ENCODE peak calls at places on chromosomes 3 and 15, in ten cellular contexts. One of them, this sample, is unnamed.

GRCh38 chr3:133994166-133994910 is 35.4 kb downstream of the SLCO2A1 start:
- DNase-seq in transverse colon: no peak
- DNase-seq in endothelial cell of umbilical vein: no peak
- DNase-seq in H1: no peak
- DNase-seq in HepG2: no peak
- DNase-seq in prostate gland: no peak
- DNase-seq in breast epithelium: no peak
- DNase-seq in stomach: no peak
- DNase-seq in HCT116: no peak
- DNase-seq in esophagus muscularis mucosa: no peak
- DNase-seq in this sample: peak

GRCh38 chr3:114827495-114827894 is 319.6 kb downstream of the ZBTB20 start:
- DNase-seq in breast epithelium: no peak
- DNase-seq in H1: peak
- DNase-seq in HCT116: peak
- DNase-seq in esophagus muscularis mucosa: no peak
- DNase-seq in endothelial cell of umbilical vein: peak
- DNase-seq in stomach: no peak
- DNase-seq in prostate gland: no peak
- DNase-seq in transverse colon: no peak
- DNase-seq in HepG2: peak
- DNase-seq in this sample: no peak

GRCh38 chr3:187914231-187914630 is 169.0 kb upstream of the BCL6 start:
- DNase-seq in transverse colon: no peak
- DNase-seq in endothelial cell of umbilical vein: no peak
- DNase-seq in breast epithelium: peak
- DNase-seq in H1: no peak
- DNase-seq in esophagus muscularis mucosa: no peak
- DNase-seq in prostate gland: peak
- DNase-seq in stomach: no peak
- DNase-seq in HepG2: peak
- DNase-seq in HCT116: no peak
- DNase-seq in this sample: peak

GRCh38 chr3:110314512-110315114 is 757.0 kb upstream of the NECTIN3 start:
- DNase-seq in stomach: peak
- DNase-seq in breast epithelium: no peak
- DNase-seq in prostate gland: peak
- DNase-seq in transverse colon: peak
- DNase-seq in HCT116: peak
- DNase-seq in H1: peak
- DNase-seq in esophagus muscularis mucosa: no peak
- DNase-seq in endothelial cell of umbilical vein: peak
- DNase-seq in HepG2: peak
- DNase-seq in this sample: no peak

GRCh38 chr3:101976473-101976872 is 127.2 kb downstream of the NFKBIZ start:
- DNase-seq in H1: no peak
- DNase-seq in breast epithelium: no peak
- DNase-seq in stomach: no peak
- DNase-seq in endothelial cell of umbilical vein: no peak
- DNase-seq in HepG2: no peak
- DNase-seq in HCT116: no peak
- DNase-seq in esophagus muscularis mucosa: no peak
- DNase-seq in transverse colon: no peak
- DNase-seq in prostate gland: no peak
- DNase-seq in this sample: no peak

GRCh38 chr3:196948442-196949365 is 6.4 kb upstream of the NCBP2 start:
- DNase-seq in H1: no peak
- DNase-seq in esophagus muscularis mucosa: no peak
- DNase-seq in stomach: no peak
- DNase-seq in endothelial cell of umbilical vein: no peak
- DNase-seq in breast epithelium: no peak
- DNase-seq in HCT116: no peak
- DNase-seq in transverse colon: no peak
- DNase-seq in prostate gland: no peak
- DNase-seq in HepG2: peak
- DNase-seq in this sample: no peak

GRCh38 chr3:56131976-56132590 is 336.2 kb downstream of the ERC2 start:
- DNase-seq in esophagus muscularis mucosa: no peak
- DNase-seq in endothelial cell of umbilical vein: peak
- DNase-seq in stomach: no peak
- DNase-seq in prostate gland: no peak
- DNase-seq in breast epithelium: no peak
- DNase-seq in HepG2: peak
- DNase-seq in H1: no peak
- DNase-seq in transverse colon: no peak
- DNase-seq in HCT116: peak
- DNase-seq in this sample: no peak

GRCh38 chr3:15438988-15439387 is 11.6 kb downstream of the EAF1 start:
- DNase-seq in prostate gland: no peak
- DNase-seq in HCT116: no peak
- DNase-seq in HepG2: no peak
- DNase-seq in transverse colon: no peak
- DNase-seq in breast epithelium: no peak
- DNase-seq in stomach: no peak
- DNase-seq in esophagus muscularis mucosa: no peak
- DNase-seq in endothelial cell of umbilical vein: no peak
- DNase-seq in H1: no peak
- DNase-seq in this sample: no peak

GRCh38 chr3:138381413-138381901 is 33.1 kb downstream of the MRAS start:
- DNase-seq in endothelial cell of umbilical vein: no peak
- DNase-seq in H1: no peak
- DNase-seq in HepG2: no peak
- DNase-seq in prostate gland: no peak
- DNase-seq in stomach: no peak
- DNase-seq in HCT116: no peak
- DNase-seq in transverse colon: no peak
- DNase-seq in breast epithelium: peak
- DNase-seq in esophagus muscularis mucosa: no peak
- DNase-seq in this sample: no peak

GRCh38 chr3:184674626-184675025 is 37.2 kb downstream of the MAGEF1 start:
- DNase-seq in transverse colon: no peak
- DNase-seq in HCT116: no peak
- DNase-seq in endothelial cell of umbilical vein: no peak
- DNase-seq in HepG2: no peak
- DNase-seq in esophagus muscularis mucosa: no peak
- DNase-seq in prostate gland: no peak
- DNase-seq in breast epithelium: no peak
- DNase-seq in stomach: no peak
- DNase-seq in H1: no peak
- DNase-seq in this sample: no peak
- TF ChIP-seq POLR2AphosphoS5 in transverse colon: no peak
- TF ChIP-seq POLR2AphosphoS5 in HCT116: no peak
- TF ChIP-seq POLR2AphosphoS5 in endothelial cell of umbilical vein: no peak
- TF ChIP-seq POLR2AphosphoS5 in HepG2: no peak
- TF ChIP-seq POLR2AphosphoS5 in esophagus muscularis mucosa: no peak
- TF ChIP-seq POLR2AphosphoS5 in prostate gland: no peak
- TF ChIP-seq POLR2AphosphoS5 in breast epithelium: no peak
- TF ChIP-seq POLR2AphosphoS5 in stomach: no peak
- TF ChIP-seq POLR2AphosphoS5 in H1: no peak
- TF ChIP-seq POLR2AphosphoS5 in this sample: no peak

DNA sequence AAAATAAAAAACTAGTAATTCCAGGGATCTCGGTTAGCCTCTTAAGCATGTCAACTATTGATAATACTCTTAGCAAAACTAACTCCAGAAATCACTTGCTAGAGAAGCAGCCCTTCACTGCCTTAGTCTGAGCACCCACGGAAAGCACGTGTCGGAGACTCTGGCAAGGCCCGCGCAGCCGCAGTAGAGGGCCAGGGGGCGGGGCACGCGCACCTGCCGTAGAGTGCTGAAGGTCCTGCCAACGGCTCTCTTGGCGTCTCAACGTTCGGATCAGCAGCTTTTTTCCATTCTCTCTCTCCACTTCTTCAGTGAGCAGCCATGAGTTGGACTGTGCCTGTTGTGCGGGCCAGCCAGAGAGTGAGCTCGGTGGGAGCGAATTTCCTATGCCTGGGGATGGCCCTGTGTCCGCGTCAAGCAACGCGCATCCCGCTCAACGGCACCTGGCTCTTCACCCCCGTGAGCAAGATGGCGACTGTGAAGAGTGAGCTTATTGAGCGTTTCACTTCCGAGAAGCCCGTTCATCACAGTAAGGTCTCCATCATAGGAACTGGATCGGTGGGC is at the start of gene LDHAL6B:
- DNase-seq in HepG2: no peak
- DNase-seq in prostate gland: no peak
- DNase-seq in transverse colon: no peak
- DNase-seq in breast epithelium: no peak
- DNase-seq in H1: no peak
- DNase-seq in esophagus muscularis mucosa: no peak
- DNase-seq in stomach: no peak
- DNase-seq in endothelial cell of umbilical vein: no peak
- DNase-seq in HCT116: no peak
- DNase-seq in this sample: no peak
- TF ChIP-seq POLR2A in HepG2: no peak
- TF ChIP-seq POLR2A in prostate gland: no peak
- TF ChIP-seq POLR2A in transverse colon: no peak
- TF ChIP-seq POLR2A in breast epithelium: no peak
- TF ChIP-seq POLR2A in H1: no peak
- TF ChIP-seq POLR2A in esophagus muscularis mucosa: no peak
- TF ChIP-seq POLR2A in stomach: no peak
- TF ChIP-seq POLR2A in endothelial cell of umbilical vein: no peak
- TF ChIP-seq POLR2A in HCT116: no peak
- TF ChIP-seq POLR2A in this sample: no peak

GRCh38 chr3:9703736-9704342 is at the start of gene CPNE9:
- DNase-seq in endothelial cell of umbilical vein: no peak
- DNase-seq in stomach: no peak
- DNase-seq in breast epithelium: no peak
- DNase-seq in prostate gland: no peak
- DNase-seq in transverse colon: no peak
- DNase-seq in HCT116: no peak
- DNase-seq in esophagus muscularis mucosa: no peak
- DNase-seq in HepG2: no peak
- DNase-seq in H1: no peak
- DNase-seq in this sample: no peak
- H3K4me3 ChIP-seq in endothelial cell of umbilical vein: no peak
- H3K4me3 ChIP-seq in stomach: peak
- H3K4me3 ChIP-seq in breast epithelium: peak
- H3K4me3 ChIP-seq in prostate gland: peak
- H3K4me3 ChIP-seq in transverse colon: peak
- H3K4me3 ChIP-seq in HCT116: peak
- H3K4me3 ChIP-seq in esophagus muscularis mucosa: peak
- H3K4me3 ChIP-seq in HepG2: peak
- H3K4me3 ChIP-seq in H1: peak
- H3K4me3 ChIP-seq in this sample: peak

GRCh38 chr3:195806211-195806915 is 5.4 kb downstream of the MUC4 start:
- DNase-seq in transverse colon: no peak
- DNase-seq in endothelial cell of umbilical vein: peak
- DNase-seq in breast epithelium: no peak
- DNase-seq in prostate gland: no peak
- DNase-seq in stomach: no peak
- DNase-seq in H1: peak
- DNase-seq in HCT116: no peak
- DNase-seq in HepG2: no peak
- DNase-seq in esophagus muscularis mucosa: no peak
- DNase-seq in this sample: peak
- TF ChIP-seq POLR2AphosphoS5 in transverse colon: no peak
- TF ChIP-seq POLR2AphosphoS5 in endothelial cell of umbilical vein: no peak
- TF ChIP-seq POLR2AphosphoS5 in breast epithelium: no peak
- TF ChIP-seq POLR2AphosphoS5 in prostate gland: no peak
- TF ChIP-seq POLR2AphosphoS5 in stomach: no peak
- TF ChIP-seq POLR2AphosphoS5 in H1: peak
- TF ChIP-seq POLR2AphosphoS5 in HCT116: no peak
- TF ChIP-seq POLR2AphosphoS5 in HepG2: no peak
- TF ChIP-seq POLR2AphosphoS5 in esophagus muscularis mucosa: no peak
- TF ChIP-seq POLR2AphosphoS5 in this sample: no peak

DNA sequence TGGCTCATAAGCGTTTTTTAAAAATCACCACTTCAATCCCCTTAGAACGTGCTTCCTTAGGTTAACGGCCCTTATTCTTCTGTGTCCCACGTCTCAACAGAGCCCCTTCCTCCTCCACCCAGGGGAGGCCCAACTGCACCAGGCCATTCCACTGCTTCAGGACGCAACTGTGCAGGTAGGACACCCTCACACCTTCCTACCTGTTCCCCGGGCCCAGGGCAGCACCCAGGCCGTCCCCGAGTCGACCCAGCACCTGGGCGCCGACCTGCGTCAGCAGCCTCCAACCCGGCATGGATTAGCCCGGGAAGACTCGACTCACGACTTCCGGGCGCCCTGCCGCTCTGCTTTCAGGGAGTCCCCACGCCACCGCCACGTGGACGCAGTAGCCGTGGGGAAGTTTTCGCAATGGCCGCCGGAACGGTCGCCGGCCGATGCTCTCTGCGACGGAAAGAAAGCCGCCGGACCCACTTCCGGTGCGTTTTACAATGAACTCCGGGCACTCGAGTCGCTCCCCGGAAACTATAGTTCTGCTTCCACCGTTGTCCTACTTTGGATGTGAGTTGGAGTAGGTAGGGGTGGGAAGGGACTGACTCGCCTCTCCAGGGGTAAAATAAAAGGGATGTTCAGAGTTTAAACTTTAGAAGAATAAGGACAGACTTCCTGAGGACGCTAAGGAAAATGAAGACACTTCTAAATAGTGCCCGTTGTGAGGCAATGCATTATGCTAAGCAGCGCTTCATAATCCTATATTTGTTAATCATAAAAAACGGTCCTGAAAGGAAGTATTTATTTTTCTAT is at the start of gene MRPL3:
- DNase-seq in prostate gland: peak
- DNase-seq in stomach: peak
- DNase-seq in breast epithelium: peak
- DNase-seq in esophagus muscularis mucosa: peak
- DNase-seq in transverse colon: peak
- DNase-seq in HCT116: peak
- DNase-seq in endothelial cell of umbilical vein: peak
- DNase-seq in H1: peak
- DNase-seq in HepG2: peak
- DNase-seq in this sample: peak
- TF ChIP-seq POLR2A in prostate gland: peak
- TF ChIP-seq POLR2A in stomach: no peak
- TF ChIP-seq POLR2A in breast epithelium: no peak
- TF ChIP-seq POLR2A in esophagus muscularis mucosa: peak
- TF ChIP-seq POLR2A in transverse colon: peak
- TF ChIP-seq POLR2A in HCT116: peak
- TF ChIP-seq POLR2A in endothelial cell of umbilical vein: peak
- TF ChIP-seq POLR2A in H1: peak
- TF ChIP-seq POLR2A in HepG2: peak
- TF ChIP-seq POLR2A in this sample: peak

DNA sequence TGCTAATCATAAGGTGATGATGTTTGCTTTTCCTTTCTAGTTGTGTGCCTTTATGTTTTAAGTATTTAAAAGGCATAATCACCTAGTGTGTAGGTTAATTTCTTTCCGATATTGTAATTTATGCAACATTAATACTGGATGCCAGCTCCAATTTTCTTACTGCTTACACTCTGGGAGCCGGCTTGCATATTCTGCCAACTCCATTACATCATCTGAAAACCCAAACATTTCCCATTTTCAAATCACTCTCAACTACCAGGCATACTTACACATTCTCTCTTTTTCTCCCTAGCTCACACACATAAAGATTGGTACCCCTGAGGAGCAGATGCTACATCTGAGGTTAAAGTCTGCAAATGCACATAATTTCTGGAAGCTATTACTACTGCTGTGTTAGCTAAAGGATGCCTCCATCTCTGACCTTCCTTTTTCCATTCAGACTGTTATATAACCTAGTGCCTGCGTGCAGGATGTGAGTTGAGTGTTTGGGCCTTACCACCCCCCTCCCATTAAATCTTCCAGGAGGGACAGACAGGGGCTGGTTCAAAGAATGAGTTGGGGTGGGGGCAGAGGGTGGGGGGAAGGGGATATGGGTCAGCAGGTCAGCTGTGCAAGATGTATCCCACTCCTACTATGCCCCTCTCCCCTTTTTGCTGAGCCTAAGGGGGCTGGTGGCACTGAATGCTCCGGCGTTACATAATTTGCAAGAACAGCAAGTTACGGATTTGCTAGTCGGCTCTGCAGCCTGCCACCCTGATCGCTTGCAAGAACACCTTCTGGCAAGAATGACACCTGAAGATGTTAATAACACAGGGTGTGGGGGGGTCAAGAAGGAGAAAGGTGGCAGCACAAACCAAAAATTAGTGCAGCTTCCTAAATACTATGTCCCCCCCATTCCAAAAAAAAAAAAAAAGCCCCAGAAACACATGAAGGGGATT is 2.5 kb downstream of the RORA start:
- DNase-seq in prostate gland: no peak
- DNase-seq in endothelial cell of umbilical vein: no peak
- DNase-seq in transverse colon: no peak
- DNase-seq in stomach: no peak
- DNase-seq in breast epithelium: no peak
- DNase-seq in HCT116: no peak
- DNase-seq in HepG2: no peak
- DNase-seq in H1: no peak
- DNase-seq in esophagus muscularis mucosa: no peak
- DNase-seq in this sample: no peak
- H3K4me3 ChIP-seq in prostate gland: peak
- H3K4me3 ChIP-seq in endothelial cell of umbilical vein: peak
- H3K4me3 ChIP-seq in transverse colon: peak
- H3K4me3 ChIP-seq in stomach: peak
- H3K4me3 ChIP-seq in breast epithelium: peak
- H3K4me3 ChIP-seq in HCT116: no peak
- H3K4me3 ChIP-seq in HepG2: no peak
- H3K4me3 ChIP-seq in H1: peak
- H3K4me3 ChIP-seq in esophagus muscularis mucosa: peak
- H3K4me3 ChIP-seq in this sample: peak